ENCODE peak calls at places on chromosomes 16 and 17, in four cellular contexts. D is heart left ventricle, E is body of pancreas, N is IMR-90. A is an unnamed sample.

GRCh38 chr17:48601528-48602430 is 3.0 kb downstream of the HOXB6 start:
- DNase-seq in N (no peak), D (no peak), E (no peak), A (no peak)

GRCh38 chr17:73360961-73361761 is 49.4 kb upstream of the CDC42EP4 start:
- DNase-seq in E (no peak), N (no peak), D (no peak), A (no peak)

GRCh38 chr16:57126412-57126811 is 34.0 kb downstream of the CPNE2 start:
- DNase-seq in N (no peak), D (no peak), E (no peak), A (no peak)

GRCh38 chr17:49687878-49688491 is 10.1 kb upstream of the SPOP start:
- DNase-seq in N (peak; percentile 61), E (no peak), D (no peak), A (no peak)

GRCh38 chr16:71894229-71894920 is 956 bp upstream of the IST1 start:
- DNase-seq in N (peak; percentile 76), D (peak; percentile 49), E (peak; percentile 42), A (peak; percentile 79)

GRCh38 chr17:79007504-79008381 is 1.8 kb downstream of the CANT1 start:
- DNase-seq in N (no peak), D (no peak), E (no peak), A (peak; percentile 57)

GRCh38 chr16:67243481-67243880 is 3.8 kb downstream of the FHOD1 start:
- DNase-seq in N (no peak), E (no peak), D (peak; percentile 59), A (no peak)

GRCh38 chr16:48383877-48384304 is 1.3 kb downstream of the SIAH1 start:
- DNase-seq in N (no peak), E (peak; percentile 26), D (no peak), A (no peak)

GRCh38 chr17:80886641-80887573 is 104.7 kb upstream of the CHMP6 start:
- DNase-seq in E (no peak), D (no peak), N (no peak), A (peak; percentile 52)

GRCh38 chr16:88665148-88665547 is 2.3 kb upstream of the MVD start:
- DNase-seq in N (no peak), E (peak; percentile 61), D (peak; percentile 61), A (no peak)

GRCh38 chr16:81779540-81780320 is 639 bp downstream of the PLCG2 start:
- DNase-seq in N (no peak), D (peak; percentile 39), E (peak; percentile 36), A (no peak)

DNA sequence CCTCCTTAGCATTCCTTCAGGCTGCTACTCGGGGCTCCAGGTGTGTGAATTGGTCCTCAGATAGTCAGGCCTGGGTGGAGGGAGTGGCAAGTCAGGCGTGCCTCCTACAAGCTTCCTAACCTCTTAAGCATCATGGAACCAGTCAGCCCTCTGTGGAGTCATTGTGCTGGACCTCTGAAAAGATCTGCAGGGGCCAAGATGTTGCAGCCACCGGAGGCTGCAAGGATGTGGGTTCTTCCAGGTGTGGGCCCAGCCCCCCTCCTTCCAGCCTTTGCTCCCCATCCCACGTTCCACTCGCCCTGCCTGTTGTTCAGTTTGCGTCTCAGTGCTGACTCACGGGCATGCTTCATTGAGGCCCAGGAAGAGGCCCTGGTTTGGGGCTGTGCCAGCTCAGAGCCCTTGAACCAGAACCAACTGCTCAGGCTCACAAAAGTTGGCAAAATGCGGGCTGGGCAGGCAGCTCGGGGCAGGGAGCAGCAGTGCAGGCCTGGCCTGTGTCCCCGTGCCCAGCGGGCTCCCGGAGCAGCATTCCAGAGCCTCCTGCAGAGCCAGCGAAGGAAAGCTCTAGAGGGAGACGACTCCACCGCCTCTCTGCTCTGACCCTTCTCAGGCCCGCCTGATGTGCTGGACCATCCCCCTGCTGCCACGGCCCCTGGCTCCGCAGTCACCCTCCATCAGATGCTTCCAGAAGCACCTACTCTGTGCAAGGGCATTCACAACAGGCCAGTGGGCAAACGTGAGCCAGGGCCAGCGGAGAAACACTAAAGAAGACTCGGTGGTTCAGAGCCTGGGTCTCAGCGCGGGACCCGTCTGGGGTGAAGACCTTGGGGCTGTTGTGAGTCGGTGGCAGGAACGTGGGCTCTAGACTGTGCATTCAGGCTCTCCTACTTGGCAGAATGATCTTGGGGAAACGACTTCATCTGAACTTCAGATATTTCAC is 7.5 kb downstream of the LDHD start:
- DNase-seq in D (peak; percentile 84), E (peak; percentile 93), N (peak; percentile 96), A (peak; percentile 97)
- TF ChIP-seq POLR2A in D (no peak), E (no peak), N (no peak), A (no peak)

DNA sequence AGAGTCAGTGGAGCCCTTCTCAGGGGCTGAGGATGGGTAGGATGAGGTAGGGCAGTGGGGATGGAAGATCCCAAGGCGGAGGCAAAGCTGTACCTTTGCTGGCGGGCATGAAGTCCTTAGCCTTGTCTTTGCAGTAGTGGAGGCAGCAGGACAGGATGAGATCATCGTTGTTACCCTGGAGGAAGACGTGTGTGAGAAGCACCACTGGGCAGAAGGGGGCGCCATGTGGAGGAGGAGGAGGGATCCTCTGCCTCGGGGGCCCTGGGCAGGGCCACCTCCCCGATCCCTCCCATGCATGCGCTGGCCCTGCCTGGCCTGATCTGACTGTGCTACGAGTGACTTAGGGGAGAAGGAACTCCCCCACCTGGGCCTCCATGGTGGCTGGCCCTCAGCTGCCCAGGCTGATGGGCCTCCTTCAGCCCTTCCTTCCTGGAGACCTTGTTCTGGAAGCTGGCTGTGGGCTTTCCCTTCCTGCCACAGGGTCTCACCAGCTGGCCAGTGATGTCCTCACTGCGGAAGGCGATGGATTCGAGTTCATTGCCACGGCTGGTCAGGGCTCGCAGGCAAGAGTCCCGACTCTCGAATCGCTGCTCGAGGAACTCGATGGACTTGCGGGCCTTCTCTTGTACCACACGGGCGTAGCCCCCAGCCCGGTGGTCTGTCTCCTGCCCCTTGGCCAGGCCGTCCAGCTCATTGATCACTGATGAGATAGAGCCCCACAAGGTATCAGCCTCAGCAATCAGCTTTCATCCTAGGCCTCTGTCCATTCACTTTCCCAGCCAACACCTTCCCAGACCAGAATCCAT is 10.3 kb downstream of the HIC1 start:
- DNase-seq in N (peak; percentile 68), E (no peak), D (peak; percentile 57), A (no peak)
- TF ChIP-seq CTCF in N (peak; percentile 60), E (no peak), D (peak; percentile 21), A (no peak)

GRCh38 chr17:52930581-52930980 is 772.1 kb upstream of the CA10 start:
- DNase-seq in E (no peak), N (no peak), D (no peak), A (no peak)

DNA sequence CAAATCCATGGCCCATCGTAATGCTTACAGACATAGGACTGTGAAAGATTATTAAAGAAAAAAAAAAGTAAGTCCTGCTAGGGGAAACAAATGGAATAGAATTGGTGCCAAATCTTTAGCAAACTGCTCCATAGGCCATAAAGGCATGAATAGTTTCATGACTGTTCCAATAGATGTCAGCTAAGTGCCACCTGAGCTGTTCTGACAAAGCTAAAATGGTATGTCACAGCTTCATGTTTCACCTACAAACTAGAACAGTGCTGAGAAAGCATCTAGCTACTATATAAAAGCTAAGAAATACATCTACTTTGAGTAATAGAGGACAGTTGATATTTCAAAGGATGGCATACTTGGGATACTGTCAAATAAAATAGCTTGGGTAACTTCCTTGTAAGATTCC is 771.6 kb upstream of the CA10 start:
- DNase-seq in E (no peak), D (no peak), N (no peak), A (no peak)
- H3K9me3 ChIP-seq in E (no peaks in the 10 kb centered on the region), D (no peaks in the 10 kb centered on the region), N (peaks cover 13% of the 10 kb centered on the region), A (no peaks in the 10 kb centered on the region)

GRCh38 chr17:40323317-40323716 is 14.3 kb downstream of the RARA start:
- DNase-seq in D (no peak), E (no peak), N (no peak), A (no peak)

GRCh38 chr17:40320771-40321501 is 12.0 kb downstream of the RARA start:
- DNase-seq in E (no peak), D (peak; percentile 79), N (no peak), A (peak; percentile 92)

GRCh38 chr17:40323731-40324650 is 15.0 kb downstream of the RARA start:
- DNase-seq in E (no peak), N (peak; percentile 44), D (peak; percentile 84), A (peak; percentile 83)

GRCh38 chr17:40321502-40322416 is 12.8 kb downstream of the RARA start:
- DNase-seq in E (no peak), D (peak; percentile 80), N (no peak), A (peak; percentile 84)

GRCh38 chr17:40322417-40323315 is 13.7 kb downstream of the RARA start:
- DNase-seq in E (no peak), N (peak; percentile 81), D (peak; percentile 84), A (peak; percentile 87)
- TF ChIP-seq POLR2A in E (no peak), N (peak; percentile 83), D (no peak), A (no peak)

GRCh38 chr16:19166500-19166899 is 1.5 kb upstream of the SYT17 start:
- DNase-seq in E (no peak), N (no peak), D (no peak), A (no peak)

GRCh38 chr16:19169081-19169639 is 1.1 kb downstream of the SYT17 start:
- DNase-seq in D (no peak), E (no peak), N (no peak), A (no peak)

GRCh38 chr16:19170043-19170655 is 2.1 kb downstream of the SYT17 start:
- DNase-seq in D (no peak), N (no peak), E (no peak), A (no peak)

GRCh38 chr16:19168173-19169080 is at the start of gene SYT17:
- DNase-seq in N (no peak), E (peak; percentile 21), D (peak; percentile 29), A (no peak)

GRCh38 chr16:19167710-19168172 is 299 bp upstream of the SYT17 start:
- DNase-seq in E (peak; percentile 59), N (peak; percentile 48), D (peak; percentile 64), A (no peak)
- TF ChIP-seq CTCF in E (peak; percentile 39), N (peak; percentile 79), D (peak; percentile 72), A (peak; percentile 43)

GRCh38 chr16:35255816-35256215 is 1796.4 kb downstream of the TP53TG3F start:
- DNase-seq in D (no peak), N (no peak), E (no peak), A (no peak)

GRCh38 chr16:35258381-35258780 is 1799.0 kb downstream of the TP53TG3F start:
- DNase-seq in E (no peak), D (no peak), N (no peak), A (no peak)

GRCh38 chr16:35252356-35252936 is 1793.0 kb downstream of the TP53TG3F start:
- DNase-seq in D (no peak), E (no peak), N (peak; percentile 1), A (no peak)

DNA sequence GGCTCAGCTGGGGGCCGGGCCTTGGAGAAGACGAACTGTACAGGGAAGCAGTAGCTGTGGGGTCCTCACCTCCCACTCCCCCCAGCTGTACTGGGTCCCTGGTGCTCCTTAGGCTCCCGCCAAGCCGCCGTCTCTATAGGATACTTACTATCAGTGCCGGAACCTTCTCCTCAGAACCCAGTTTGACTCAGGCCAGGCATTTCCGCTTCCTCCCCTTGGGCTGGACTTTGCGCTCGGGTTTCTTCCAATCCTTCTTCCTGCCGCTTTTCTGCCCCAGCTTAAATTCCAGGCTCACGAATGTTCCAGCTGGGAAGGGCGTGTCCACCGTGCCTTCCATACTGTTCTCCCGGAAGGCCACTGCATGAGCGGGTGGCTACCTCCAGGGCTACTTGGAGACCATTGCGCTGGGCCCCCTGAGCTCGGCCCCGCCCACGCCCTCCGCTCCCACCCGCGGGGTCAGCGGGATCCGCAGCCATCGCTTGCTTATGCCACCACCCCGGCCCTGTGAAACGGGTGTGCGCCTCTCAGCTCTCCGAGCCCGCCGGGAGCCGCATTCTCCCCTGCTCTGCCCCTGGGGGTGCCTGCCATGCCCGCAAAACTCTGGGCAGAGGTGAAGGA is 1795.9 kb downstream of the TP53TG3F start:
- DNase-seq in N (no peak), D (no peak), E (no peak), A (no peak)
- H3K9me3 ChIP-seq in N (peaks cover 20% of the 10 kb centered on the region), D (no peaks in the 10 kb centered on the region), E (no peaks in the 10 kb centered on the region), A (peaks cover 11% of the 10 kb centered on the region)

GRCh38 chr17:38693700-38694329 is 11.3 kb upstream of the MLLT6 start:
- DNase-seq in E (peak; percentile 54), D (peak; percentile 93), N (peak; percentile 51), A (peak; percentile 99)
- TF ChIP-seq POLR2A in E (no peak), D (no peak), N (no peak), A (no peak)

GRCh38 chr17:30203471-30203981 is 32.0 kb downstream of the SLC6A4 start:
- DNase-seq in E (no peak), D (no peak), N (no peak), A (no peak)
- TF ChIP-seq CTCF in E (no peak), D (no peak), N (no peak), A (no peak)